ENCODE peak calls at places on chromosomes 11 and 22, in six cellular contexts. G, U, H, B, M and T are unnamed samples.

GRCh38 chr11:15810079-15810478 is 546.3 kb downstream of the SOX6 start:
- ATAC-seq in H (no peak), U (no peak), M (no peak), G (no peak), B (no peak), T (no peak)

GRCh38 chr22:18095101-18095805 is 15.4 kb upstream of the TUBA8 start:
- ATAC-seq in M (no peak), B (peak), H (no peak), U (no peak), G (no peak), T (peak)

GRCh38 chr22:41038732-41039131 is 53.7 kb upstream of the EP300 start:
- ATAC-seq in M (no peak), B (no peak), H (no peak), G (no peak), U (no peak), T (no peak)

GRCh38 chr11:2883717-2884423 is 1.7 kb downstream of the CDKN1C start:
- ATAC-seq in U (no peak), M (no peak), H (no peak), B (no peak), G (no peak), T (peak)

GRCh38 chr11:21622995-21623394 is 569.9 kb upstream of the ANO5 start:
- ATAC-seq in G (no peak), M (no peak), B (no peak), U (no peak), H (no peak), T (no peak)

GRCh38 chr11:74307409-74307808 is 4.0 kb downstream of the P4HA3 start:
- ATAC-seq in M (no peak), H (no peak), U (no peak), G (no peak), B (no peak), T (no peak)

GRCh38 chr11:95567685-95568084 is 221.9 kb downstream of the FAM76B start:
- ATAC-seq in B (no peak), G (no peak), H (no peak), M (no peak), U (no peak), T (no peak)

GRCh38 chr22:23034621-23035556 is 35.4 kb upstream of the GNAZ start:
- ATAC-seq in U (peak), B (no peak), M (no peak), G (no peak), H (no peak), T (no peak)

GRCh38 chr11:121661796-121662508 is 209.2 kb upstream of the SORL1-AS1 start:
- ATAC-seq in M (no peak), G (no peak), H (no peak), B (no peak), U (no peak), T (no peak)

GRCh38 chr11:414333-414857 is 404 bp downstream of the SIGIRR start:
- ATAC-seq in B (peak), H (no peak), G (peak), M (no peak), U (no peak), T (no peak)

GRCh38 chr22:47835726-47836125 is 1073.3 kb downstream of the TBC1D22A start:
- ATAC-seq in B (no peak), H (no peak), G (no peak), M (peak), U (no peak), T (no peak)

GRCh38 chr11:10348650-10349280 is 43.9 kb downstream of the ADM start:
- ATAC-seq in U (no peak), M (no peak), B (no peak), H (no peak), G (no peak), T (peak)

GRCh38 chr11:10351435-10351767 is 46.5 kb downstream of the ADM start:
- ATAC-seq in M (no peak), U (peak), B (no peak), H (no peak), G (peak), T (no peak)

GRCh38 chr11:10349806-10350205 is 44.9 kb downstream of the ADM start:
- ATAC-seq in G (no peak), M (no peak), B (no peak), H (no peak), U (no peak), T (no peak)

GRCh38 chr11:10349281-10349665 is 44.4 kb downstream of the ADM start:
- ATAC-seq in G (no peak), U (no peak), H (no peak), B (no peak), M (no peak), T (no peak)

DNA sequence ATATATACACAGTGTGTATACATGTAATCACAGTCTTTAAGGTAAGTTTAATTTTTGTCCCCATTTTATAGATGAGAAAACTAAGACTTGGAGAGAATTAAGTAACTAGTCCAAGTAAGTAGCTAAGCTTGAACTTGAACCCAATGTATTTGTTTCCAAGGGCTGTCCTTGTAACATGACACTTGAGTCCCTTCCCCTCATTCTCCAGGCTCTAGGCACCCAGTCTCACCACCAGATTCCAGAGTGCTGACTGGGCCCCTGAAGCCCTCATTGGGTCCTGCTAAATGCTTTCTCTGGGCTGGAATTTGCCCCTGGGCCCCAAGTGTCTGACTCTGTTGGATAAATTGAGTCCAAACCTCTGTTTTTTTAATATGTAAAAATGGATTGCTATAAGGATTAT is 45.5 kb downstream of the ADM start:
- ATAC-seq in G (peak), M (no peak), H (no peak), B (no peak), U (no peak), T (no peak)
- TF ChIP-seq EP300 in G (no peak), M (no peak), H (no peak), B (no peak), U (no peak), T (no peak)

GRCh38 chr11:63547076-63547475 is 10.5 kb downstream of the PLAAT4 start:
- ATAC-seq in H (no peak), U (no peak), G (no peak), M (no peak), B (no peak), T (no peak)

GRCh38 chr11:63551889-63552266 is 11.3 kb downstream of the PLAAT2 start:
- ATAC-seq in H (no peak), M (no peak), G (no peak), B (no peak), U (peak), T (no peak)

GRCh38 chr11:63548178-63548577 is 11.6 kb downstream of the PLAAT4 start:
- ATAC-seq in M (no peak), B (no peak), G (no peak), U (no peak), H (no peak), T (no peak)

GRCh38 chr11:63552921-63553320 is 10.3 kb downstream of the PLAAT2 start:
- ATAC-seq in H (no peak), M (no peak), G (no peak), U (no peak), B (no peak), T (no peak)

DNA sequence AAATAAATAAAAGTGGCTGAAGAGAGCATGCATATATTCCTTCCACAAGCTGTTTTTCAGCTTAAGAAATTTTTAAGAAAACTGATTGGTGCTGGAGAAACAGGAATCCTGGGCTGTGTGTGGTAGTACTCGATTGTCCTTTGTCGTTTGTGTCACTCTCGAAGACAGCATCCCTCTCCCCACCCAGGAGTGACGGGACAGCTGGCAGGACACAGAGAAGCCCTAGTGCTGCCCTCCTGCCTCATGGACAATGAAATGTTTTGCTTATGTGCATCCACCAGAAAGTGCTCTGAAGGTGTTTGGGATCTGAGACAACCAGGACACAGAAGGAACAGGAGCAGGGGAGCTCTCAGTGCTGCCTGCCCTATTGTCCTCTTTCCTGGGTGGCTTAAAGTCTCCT is 12.8 kb downstream of the PLAAT4 start:
- ATAC-seq in H (no peak), U (no peak), G (no peak), M (no peak), B (no peak), T (no peak)
- TF ChIP-seq EP300 in H (no peak), U (no peak), G (no peak), M (no peak), B (no peak), T (no peak)

GRCh38 chr22:38795569-38795968 is 1.6 kb upstream of the DNAL4 start:
- ATAC-seq in H (no peak), U (no peak), G (no peak), B (no peak), M (no peak), T (no peak)

GRCh38 chr22:38793721-38794466 is at the start of gene DNAL4:
- ATAC-seq in H (peak), U (peak), G (peak), M (peak), B (peak), T (peak)

GRCh38 chr22:38799265-38800002 is 5.5 kb upstream of the DNAL4 start:
- ATAC-seq in U (no peak), M (no peak), B (no peak), G (no peak), H (no peak), T (no peak)

GRCh38 chr22:38798496-38798895 is 4.6 kb upstream of the DNAL4 start:
- ATAC-seq in G (no peak), H (no peak), B (no peak), M (no peak), U (no peak), T (no peak)

GRCh38 chr22:38796262-38796957 is 2.5 kb upstream of the DNAL4 start:
- ATAC-seq in U (no peak), M (no peak), H (no peak), G (no peak), B (no peak), T (no peak)
- TF ChIP-seq EP300 in U (no peak), M (no peak), H (no peak), G (no peak), B (no peak), T (no peak)

GRCh38 chr11:75453916-75454655 is 21.1 kb upstream of the KLHL35 start:
- ATAC-seq in B (no peak), H (no peak), M (no peak), U (no peak), G (no peak), T (peak)
- TF ChIP-seq EP300 in B (no peak), H (no peak), M (no peak), U (no peak), G (no peak), T (no peak)

GRCh38 chr22:33723915-33724314 is 196.4 kb downstream of the LARGE1 start:
- ATAC-seq in M (no peak), B (no peak), U (no peak), G (no peak), H (no peak), T (no peak)

GRCh38 chr22:33722817-33723216 is 197.5 kb downstream of the LARGE1 start:
- ATAC-seq in M (no peak), H (no peak), U (no peak), B (no peak), G (no peak), T (no peak)

GRCh38 chr22:33728847-33729246 is 191.4 kb downstream of the LARGE1 start:
- ATAC-seq in G (no peak), B (no peak), H (no peak), U (no peak), M (no peak), T (no peak)

GRCh38 chr22:33720166-33720878 is 200.0 kb downstream of the LARGE1 start:
- ATAC-seq in G (no peak), M (no peak), B (no peak), U (no peak), H (no peak), T (no peak)

DNA sequence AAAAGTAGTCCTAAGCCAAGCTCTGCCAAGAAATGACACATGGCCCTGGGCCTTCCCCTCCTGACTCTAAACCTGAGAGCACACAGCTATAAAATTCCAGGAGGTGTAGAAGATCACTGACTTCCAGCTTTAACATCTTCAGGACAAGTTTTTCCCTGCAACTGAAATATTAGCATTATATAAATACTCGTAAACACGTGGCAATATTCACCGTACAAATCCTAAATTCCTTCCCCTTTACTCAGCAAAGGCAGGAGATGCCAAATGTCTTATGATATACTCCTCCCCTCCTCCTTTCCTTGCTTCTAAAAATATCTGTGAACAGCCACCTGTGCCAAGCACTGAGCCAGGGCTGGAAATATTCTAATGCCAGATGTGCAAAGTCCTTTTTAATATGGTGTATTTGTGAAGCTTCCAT is 194.0 kb downstream of the LARGE1 start:
- ATAC-seq in G (no peak), H (no peak), U (no peak), M (no peak), B (no peak), T (peak)
- TF ChIP-seq EP300 in G (no peak), H (no peak), U (no peak), M (no peak), B (no peak), T (no peak)

DNA sequence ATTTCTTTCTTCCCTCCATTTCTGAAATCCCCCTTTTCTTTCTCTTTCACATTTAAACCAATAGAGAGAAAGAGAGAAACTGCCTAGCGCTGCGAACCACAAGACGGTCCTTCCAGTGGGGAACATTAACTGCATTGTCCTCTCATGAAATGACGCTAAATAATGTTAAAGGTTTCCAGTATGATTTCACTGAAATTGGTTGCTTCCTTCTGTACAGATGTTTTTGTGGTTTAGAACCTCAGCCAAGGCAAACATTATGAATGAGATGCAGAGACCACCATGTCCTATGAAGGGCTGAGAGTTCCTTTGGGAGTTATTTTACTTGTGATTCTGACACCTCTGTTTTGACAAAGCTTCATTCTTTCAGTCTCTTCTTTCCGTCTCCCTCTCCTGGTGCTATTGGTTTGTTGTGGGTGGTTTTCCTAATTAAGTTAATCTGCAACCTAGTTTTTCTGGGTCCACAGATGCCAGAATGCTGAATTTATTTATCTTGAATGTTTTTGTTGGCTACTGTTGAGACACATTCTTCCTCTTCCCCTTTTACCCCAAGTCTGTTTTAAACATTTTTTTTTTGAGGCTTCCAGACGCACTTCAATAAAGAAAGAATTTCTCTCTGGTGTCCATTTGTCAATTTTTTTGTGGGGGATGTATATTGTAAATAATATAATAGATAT is 52.0 kb downstream of the ZBTB16 start:
- ATAC-seq in H (no peak), G (no peak), M (no peak), B (no peak), U (no peak), T (no peak)
- TF ChIP-seq EP300 in H (no peak), G (no peak), M (no peak), B (no peak), U (no peak), T (no peak)

DNA sequence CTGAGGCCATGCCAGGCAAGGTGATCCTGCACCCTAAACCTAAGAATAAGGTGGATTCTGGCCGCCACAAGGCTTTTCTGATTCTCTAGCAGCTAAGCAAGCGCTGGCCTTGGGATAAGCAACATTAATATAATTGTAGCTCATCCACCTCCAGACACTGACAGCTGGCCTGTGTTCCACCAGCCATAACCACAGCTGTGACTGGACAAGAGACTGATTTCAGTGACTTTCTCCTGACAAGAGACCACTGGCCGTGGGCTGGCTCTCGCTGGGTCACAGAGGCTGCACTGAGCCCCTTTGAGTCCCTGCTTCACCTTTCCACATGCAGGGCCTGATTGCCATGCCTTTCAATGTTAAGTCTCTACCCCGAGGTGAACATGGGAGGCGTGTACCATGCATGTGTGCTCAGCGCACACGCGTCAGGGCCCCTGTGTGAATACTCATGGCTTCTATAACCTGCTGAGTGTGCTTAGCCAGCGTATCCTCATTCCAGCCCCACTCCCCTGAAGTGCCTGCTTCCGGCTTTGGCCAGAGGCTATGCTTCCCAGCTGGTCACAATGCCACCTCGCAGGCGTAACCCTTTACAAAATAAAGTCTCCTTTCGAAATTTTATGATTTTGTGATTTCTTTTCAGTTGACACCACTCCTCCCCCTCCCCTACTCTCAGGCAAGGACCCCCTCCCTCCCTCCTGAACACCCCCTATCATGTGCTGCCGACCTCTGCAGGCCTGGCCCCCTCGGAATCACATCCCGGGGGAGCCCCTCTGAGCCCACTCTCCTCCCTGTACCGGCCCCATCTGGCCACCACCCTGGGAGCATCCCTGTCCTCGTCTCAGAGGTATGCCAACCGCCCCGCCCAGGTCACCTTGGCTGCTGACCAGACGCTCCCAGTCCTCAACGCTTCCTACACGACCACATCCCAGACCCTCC is 128.1 kb downstream of the CTTN start:
- ATAC-seq in U (no peak), H (peak), G (no peak), B (no peak), M (no peak), T (no peak)
- TF ChIP-seq EP300 in U (no peak), H (no peak), G (no peak), B (no peak), M (no peak), T (no peak)